ENCODE peak calls at places on chromosome 17, in five cellular contexts. One of them, this sample, is unnamed.

GRCh38 chr17:19812407-19812806 is 55.3 kb downstream of the ULK2 start:
- DNase-seq in B cell: no peak
- DNase-seq in foreskin fibroblast: peak; percentile 58
- DNase-seq in heart left ventricle: no peak
- DNase-seq in activated CD8-positive, alpha-beta T cell treated with anti-CD3 and anti-CD28 coated beads for 36 hours: peak; percentile 6
- DNase-seq in this sample: no peak

GRCh38 chr17:37607637-37608368 is 1.4 kb downstream of the SYNRG start:
- DNase-seq in B cell: peak; percentile 54
- DNase-seq in foreskin fibroblast: no peak
- DNase-seq in heart left ventricle: no peak
- DNase-seq in activated CD8-positive, alpha-beta T cell treated with anti-CD3 and anti-CD28 coated beads for 36 hours: peak; percentile 28
- DNase-seq in this sample: peak; percentile 62

GRCh38 chr17:65055708-65056638 is 567 bp downstream of the GNA13 start:
- DNase-seq in B cell: peak; percentile 65
- DNase-seq in foreskin fibroblast: peak; percentile 71
- DNase-seq in heart left ventricle: peak; percentile 74
- DNase-seq in activated CD8-positive, alpha-beta T cell treated with anti-CD3 and anti-CD28 coated beads for 36 hours: peak; percentile 64
- DNase-seq in this sample: peak; percentile 54

GRCh38 chr17:4900231-4901107 is 1.1 kb downstream of the C17orf107 start:
- DNase-seq in B cell: peak; percentile 89
- DNase-seq in foreskin fibroblast: no peak
- DNase-seq in heart left ventricle: no peak
- DNase-seq in activated CD8-positive, alpha-beta T cell treated with anti-CD3 and anti-CD28 coated beads for 36 hours: peak; percentile 68
- DNase-seq in this sample: peak; percentile 59

GRCh38 chr17:43015579-43015978 is 6.6 kb downstream of the VAT1 start:
- DNase-seq in B cell: no peak
- DNase-seq in foreskin fibroblast: no peak
- DNase-seq in heart left ventricle: peak; percentile 83
- DNase-seq in activated CD8-positive, alpha-beta T cell treated with anti-CD3 and anti-CD28 coated beads for 36 hours: no peak
- DNase-seq in this sample: no peak

GRCh38 chr17:74043976-74044375 is 159.5 kb upstream of the RPL38 start:
- DNase-seq in B cell: no peak
- DNase-seq in foreskin fibroblast: no peak
- DNase-seq in heart left ventricle: no peak
- DNase-seq in activated CD8-positive, alpha-beta T cell treated with anti-CD3 and anti-CD28 coated beads for 36 hours: no peak
- DNase-seq in this sample: no peak

GRCh38 chr17:67606471-67606870 is 111.3 kb upstream of the NOL11 start:
- DNase-seq in B cell: no peak
- DNase-seq in foreskin fibroblast: no peak
- DNase-seq in heart left ventricle: peak; percentile 41
- DNase-seq in activated CD8-positive, alpha-beta T cell treated with anti-CD3 and anti-CD28 coated beads for 36 hours: no peak
- DNase-seq in this sample: no peak

GRCh38 chr17:3914319-3914685 is 2.0 kb downstream of the P2RX1 start:
- DNase-seq in B cell: peak; percentile 91
- DNase-seq in foreskin fibroblast: no peak
- DNase-seq in heart left ventricle: no peak
- DNase-seq in activated CD8-positive, alpha-beta T cell treated with anti-CD3 and anti-CD28 coated beads for 36 hours: peak; percentile 37
- DNase-seq in this sample: peak; percentile 81

GRCh38 chr17:35981908-35982330 is 622 bp upstream of the CCL16 start:
- DNase-seq in B cell: peak; percentile 31
- DNase-seq in foreskin fibroblast: no peak
- DNase-seq in heart left ventricle: no peak
- DNase-seq in activated CD8-positive, alpha-beta T cell treated with anti-CD3 and anti-CD28 coated beads for 36 hours: peak; percentile 30
- DNase-seq in this sample: no peak

GRCh38 chr17:5701371-5701770 is 117.1 kb upstream of the NLRP1 start:
- DNase-seq in B cell: no peak
- DNase-seq in foreskin fibroblast: no peak
- DNase-seq in heart left ventricle: no peak
- DNase-seq in activated CD8-positive, alpha-beta T cell treated with anti-CD3 and anti-CD28 coated beads for 36 hours: no peak
- DNase-seq in this sample: no peak

GRCh38 chr17:77647531-77647930 is 311.0 kb upstream of the TNRC6C start:
- DNase-seq in B cell: no peak
- DNase-seq in foreskin fibroblast: no peak
- DNase-seq in heart left ventricle: no peak
- DNase-seq in activated CD8-positive, alpha-beta T cell treated with anti-CD3 and anti-CD28 coated beads for 36 hours: no peak
- DNase-seq in this sample: no peak

GRCh38 chr17:15451681-15452080 is 15.7 kb downstream of the CDRT4 start:
- DNase-seq in B cell: no peak
- DNase-seq in foreskin fibroblast: peak; percentile 63
- DNase-seq in heart left ventricle: no peak
- DNase-seq in activated CD8-positive, alpha-beta T cell treated with anti-CD3 and anti-CD28 coated beads for 36 hours: no peak
- DNase-seq in this sample: no peak

GRCh38 chr17:67628580-67629013 is 89.1 kb upstream of the NOL11 start:
- DNase-seq in B cell: no peak
- DNase-seq in foreskin fibroblast: peak; percentile 13
- DNase-seq in heart left ventricle: no peak
- DNase-seq in activated CD8-positive, alpha-beta T cell treated with anti-CD3 and anti-CD28 coated beads for 36 hours: peak; percentile 16
- DNase-seq in this sample: peak; percentile 63

GRCh38 chr17:40564883-40565744 is at the start of gene CCR7:
- DNase-seq in B cell: peak; percentile 91
- DNase-seq in foreskin fibroblast: no peak
- DNase-seq in heart left ventricle: no peak
- DNase-seq in activated CD8-positive, alpha-beta T cell treated with anti-CD3 and anti-CD28 coated beads for 36 hours: peak; percentile 93
- DNase-seq in this sample: peak; percentile 62

GRCh38 chr17:40177275-40177874 is at the start of gene RAPGEFL1:
- DNase-seq in B cell: peak; percentile 91
- DNase-seq in foreskin fibroblast: peak; percentile 89
- DNase-seq in heart left ventricle: peak; percentile 77
- DNase-seq in activated CD8-positive, alpha-beta T cell treated with anti-CD3 and anti-CD28 coated beads for 36 hours: peak; percentile 94
- DNase-seq in this sample: peak; percentile 94

GRCh38 chr17:82949984-82950383 is 110.2 kb upstream of the ZNF750 start:
- DNase-seq in B cell: no peak
- DNase-seq in foreskin fibroblast: no peak
- DNase-seq in heart left ventricle: no peak
- DNase-seq in activated CD8-positive, alpha-beta T cell treated with anti-CD3 and anti-CD28 coated beads for 36 hours: no peak
- DNase-seq in this sample: no peak

GRCh38 chr17:80071116-80071980 is 30.0 kb upstream of the GAA start:
- DNase-seq in B cell: no peak
- DNase-seq in foreskin fibroblast: peak; percentile 36
- DNase-seq in heart left ventricle: peak; percentile 47
- DNase-seq in activated CD8-positive, alpha-beta T cell treated with anti-CD3 and anti-CD28 coated beads for 36 hours: no peak
- DNase-seq in this sample: no peak

GRCh38 chr17:68675723-68676122 is 74.6 kb upstream of the FAM20A start:
- DNase-seq in B cell: no peak
- DNase-seq in foreskin fibroblast: peak; percentile 18
- DNase-seq in heart left ventricle: no peak
- DNase-seq in activated CD8-positive, alpha-beta T cell treated with anti-CD3 and anti-CD28 coated beads for 36 hours: no peak
- DNase-seq in this sample: no peak

GRCh38 chr17:6098466-6099180 is 28.4 kb downstream of the WSCD1 start:
- DNase-seq in B cell: no peak
- DNase-seq in foreskin fibroblast: peak; percentile 42
- DNase-seq in heart left ventricle: peak; percentile 70
- DNase-seq in activated CD8-positive, alpha-beta T cell treated with anti-CD3 and anti-CD28 coated beads for 36 hours: no peak
- DNase-seq in this sample: no peak

GRCh38 chr17:77332981-77333685 is 192.4 kb downstream of the SEC14L1 start:
- DNase-seq in B cell: no peak
- DNase-seq in foreskin fibroblast: peak; percentile 95
- DNase-seq in heart left ventricle: peak; percentile 3
- DNase-seq in activated CD8-positive, alpha-beta T cell treated with anti-CD3 and anti-CD28 coated beads for 36 hours: peak; percentile 74
- DNase-seq in this sample: no peak

GRCh38 chr17:57849163-57849873 is 526 bp downstream of the MRPS23 start:
- DNase-seq in B cell: no peak
- DNase-seq in foreskin fibroblast: no peak
- DNase-seq in heart left ventricle: no peak
- DNase-seq in activated CD8-positive, alpha-beta T cell treated with anti-CD3 and anti-CD28 coated beads for 36 hours: peak; percentile 24
- DNase-seq in this sample: no peak

GRCh38 chr17:55266051-55266957 is 1.5 kb downstream of the HLF start:
- DNase-seq in B cell: peak; percentile 14
- DNase-seq in foreskin fibroblast: peak; percentile 23
- DNase-seq in heart left ventricle: peak; percentile 48
- DNase-seq in activated CD8-positive, alpha-beta T cell treated with anti-CD3 and anti-CD28 coated beads for 36 hours: no peak
- DNase-seq in this sample: no peak

GRCh38 chr17:49438885-49439284 is 24.2 kb upstream of the PHB1 start:
- DNase-seq in B cell: peak; percentile 28
- DNase-seq in foreskin fibroblast: no peak
- DNase-seq in heart left ventricle: no peak
- DNase-seq in activated CD8-positive, alpha-beta T cell treated with anti-CD3 and anti-CD28 coated beads for 36 hours: no peak
- DNase-seq in this sample: no peak

GRCh38 chr17:7354262-7354781 is 634 bp upstream of the TMEM95 start:
- DNase-seq in B cell: no peak
- DNase-seq in foreskin fibroblast: peak; percentile 78
- DNase-seq in heart left ventricle: no peak
- DNase-seq in activated CD8-positive, alpha-beta T cell treated with anti-CD3 and anti-CD28 coated beads for 36 hours: peak; percentile 76
- DNase-seq in this sample: peak; percentile 42

GRCh38 chr17:2782030-2782429 is 14.2 kb upstream of the RAP1GAP2 start:
- DNase-seq in B cell: no peak
- DNase-seq in foreskin fibroblast: peak; percentile 36
- DNase-seq in heart left ventricle: no peak
- DNase-seq in activated CD8-positive, alpha-beta T cell treated with anti-CD3 and anti-CD28 coated beads for 36 hours: no peak
- DNase-seq in this sample: no peak

GRCh38 chr17:40312893-40313659 is 4.1 kb downstream of the RARA start:
- DNase-seq in B cell: no peak
- DNase-seq in foreskin fibroblast: peak; percentile 33
- DNase-seq in heart left ventricle: no peak
- DNase-seq in activated CD8-positive, alpha-beta T cell treated with anti-CD3 and anti-CD28 coated beads for 36 hours: peak; percentile 1
- DNase-seq in this sample: peak; percentile 10

GRCh38 chr17:45740553-45741330 is 43.4 kb upstream of the CRHR1 start:
- DNase-seq in B cell: no peak
- DNase-seq in foreskin fibroblast: peak; percentile 31
- DNase-seq in heart left ventricle: peak; percentile 45
- DNase-seq in activated CD8-positive, alpha-beta T cell treated with anti-CD3 and anti-CD28 coated beads for 36 hours: peak; percentile 55
- DNase-seq in this sample: peak; percentile 45

GRCh38 chr17:59618894-59619312 is 792 bp upstream of the CLTC start:
- DNase-seq in B cell: no peak
- DNase-seq in foreskin fibroblast: no peak
- DNase-seq in heart left ventricle: peak; percentile 93
- DNase-seq in activated CD8-positive, alpha-beta T cell treated with anti-CD3 and anti-CD28 coated beads for 36 hours: peak; percentile 97
- DNase-seq in this sample: no peak

GRCh38 chr17:17822189-17822978 is 14.4 kb downstream of the SREBF1 start:
- DNase-seq in B cell: no peak
- DNase-seq in foreskin fibroblast: peak; percentile 94
- DNase-seq in heart left ventricle: peak; percentile 63
- DNase-seq in activated CD8-positive, alpha-beta T cell treated with anti-CD3 and anti-CD28 coated beads for 36 hours: no peak
- DNase-seq in this sample: no peak

GRCh38 chr17:67534941-67535340 is 157.9 kb downstream of the PITPNC1 start:
- DNase-seq in B cell: no peak
- DNase-seq in foreskin fibroblast: no peak
- DNase-seq in heart left ventricle: no peak
- DNase-seq in activated CD8-positive, alpha-beta T cell treated with anti-CD3 and anti-CD28 coated beads for 36 hours: no peak
- DNase-seq in this sample: no peak

GRCh38 chr17:73401911-73402310 is 90.1 kb upstream of the CDC42EP4 start:
- DNase-seq in B cell: no peak
- DNase-seq in foreskin fibroblast: peak; percentile 18
- DNase-seq in heart left ventricle: peak; percentile 71
- DNase-seq in activated CD8-positive, alpha-beta T cell treated with anti-CD3 and anti-CD28 coated beads for 36 hours: peak; percentile 23
- DNase-seq in this sample: no peak

GRCh38 chr17:44346064-44346844 is 1.2 kb downstream of the GRN start:
- DNase-seq in B cell: no peak
- DNase-seq in foreskin fibroblast: no peak
- DNase-seq in heart left ventricle: no peak
- DNase-seq in activated CD8-positive, alpha-beta T cell treated with anti-CD3 and anti-CD28 coated beads for 36 hours: no peak
- DNase-seq in this sample: no peak
- TF ChIP-seq CTCF in B cell: peak; percentile 26
- TF ChIP-seq CTCF in foreskin fibroblast: no peak
- TF ChIP-seq CTCF in heart left ventricle: no peak
- TF ChIP-seq CTCF in activated CD8-positive, alpha-beta T cell treated with anti-CD3 and anti-CD28 coated beads for 36 hours: no peak
- TF ChIP-seq CTCF in this sample: no peak

DNA sequence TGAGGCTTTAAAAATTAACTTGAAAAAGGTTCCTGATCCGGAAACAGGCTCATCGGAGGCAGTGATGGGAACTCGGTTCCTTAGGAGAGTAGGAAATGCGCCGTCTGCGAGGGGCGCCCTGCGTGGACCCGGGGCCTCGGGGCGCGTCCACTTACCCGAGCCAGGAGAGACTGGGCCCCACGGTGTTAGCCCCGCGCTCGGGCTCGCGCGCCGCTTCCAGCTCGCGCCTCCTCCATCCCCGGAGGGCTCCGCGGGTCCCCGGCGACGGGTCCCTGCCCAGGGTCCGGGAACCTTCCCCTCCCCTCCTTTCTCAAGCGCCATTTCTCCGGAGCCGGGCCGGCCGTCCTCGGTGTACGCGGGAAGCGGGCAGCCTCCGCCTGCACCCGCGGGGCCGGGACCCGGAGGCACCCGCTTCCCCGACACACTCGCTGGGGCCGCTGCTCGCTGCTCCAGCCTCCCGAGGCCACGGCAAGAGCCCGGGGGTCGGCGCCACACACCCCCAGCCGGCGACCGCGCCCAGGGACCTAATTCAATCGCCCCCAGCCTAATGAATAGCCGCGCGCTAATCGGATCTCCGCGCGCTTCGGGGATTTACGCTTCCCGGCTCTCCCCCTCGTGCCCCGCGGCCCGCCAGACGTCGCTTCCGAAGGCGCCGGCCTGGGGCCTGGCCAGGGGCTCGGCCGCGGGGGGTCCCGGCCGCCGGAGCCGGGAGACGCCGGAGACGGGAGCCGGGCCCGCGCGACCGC is 2.2 kb upstream of the BAHCC1 start:
- DNase-seq in B cell: peak; percentile 45
- DNase-seq in foreskin fibroblast: peak; percentile 53
- DNase-seq in heart left ventricle: no peak
- DNase-seq in activated CD8-positive, alpha-beta T cell treated with anti-CD3 and anti-CD28 coated beads for 36 hours: no peak
- DNase-seq in this sample: no peak
- TF ChIP-seq CTCF in B cell: no peak
- TF ChIP-seq CTCF in foreskin fibroblast: no peak
- TF ChIP-seq CTCF in heart left ventricle: no peak
- TF ChIP-seq CTCF in activated CD8-positive, alpha-beta T cell treated with anti-CD3 and anti-CD28 coated beads for 36 hours: no peak
- TF ChIP-seq CTCF in this sample: no peak

DNA sequence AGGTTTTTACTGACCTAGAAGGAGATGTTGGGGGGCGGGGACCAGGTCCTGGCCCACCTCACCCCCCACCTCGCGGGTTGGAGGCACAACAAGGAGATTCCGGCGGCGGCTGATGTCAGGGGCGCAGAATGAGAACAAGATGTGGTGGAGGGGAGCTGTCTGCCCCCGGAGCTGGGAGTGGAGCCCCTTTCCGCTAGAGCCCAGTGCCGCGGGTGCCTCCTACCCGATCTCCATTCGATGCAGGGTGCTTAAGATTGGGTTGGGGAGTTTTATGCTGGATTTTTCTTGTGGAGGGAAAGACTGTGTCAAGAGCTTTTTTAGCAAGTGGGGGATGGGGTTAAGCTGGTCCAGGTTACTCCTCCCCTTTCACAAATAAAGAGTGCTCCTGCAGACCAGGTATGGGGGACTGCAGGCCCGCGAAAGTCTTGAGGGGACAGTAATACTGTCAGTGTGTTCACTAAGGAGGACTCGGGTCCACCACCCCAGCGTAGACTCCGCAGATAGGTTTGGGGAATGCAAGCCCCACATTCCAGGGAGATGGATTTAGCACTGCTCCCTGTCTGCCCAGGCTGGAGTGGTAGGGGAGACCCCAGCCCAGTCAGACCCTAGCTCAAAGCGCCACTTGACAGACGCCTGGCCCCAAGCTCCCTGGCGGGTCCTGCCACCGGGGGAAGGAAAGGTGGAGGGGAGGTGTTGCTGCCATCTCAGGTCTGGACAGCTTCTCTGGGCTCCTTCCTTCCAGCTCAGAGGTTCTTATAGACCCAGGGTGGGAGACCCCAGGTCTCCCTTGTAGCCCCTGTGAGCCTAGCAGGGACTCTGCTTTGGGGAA is 2.0 kb downstream of the CACNA1G start:
- DNase-seq in B cell: peak; percentile 45
- DNase-seq in foreskin fibroblast: peak; percentile 26
- DNase-seq in heart left ventricle: no peak
- DNase-seq in activated CD8-positive, alpha-beta T cell treated with anti-CD3 and anti-CD28 coated beads for 36 hours: peak; percentile 51
- DNase-seq in this sample: no peak
- TF ChIP-seq CTCF in B cell: no peak
- TF ChIP-seq CTCF in foreskin fibroblast: no peak
- TF ChIP-seq CTCF in heart left ventricle: no peak
- TF ChIP-seq CTCF in activated CD8-positive, alpha-beta T cell treated with anti-CD3 and anti-CD28 coated beads for 36 hours: no peak
- TF ChIP-seq CTCF in this sample: no peak

GRCh38 chr17:72121164-72122001 is 563 bp downstream of the SOX9 start:
- DNase-seq in B cell: no peak
- DNase-seq in foreskin fibroblast: peak; percentile 84
- DNase-seq in heart left ventricle: peak; percentile 54
- DNase-seq in activated CD8-positive, alpha-beta T cell treated with anti-CD3 and anti-CD28 coated beads for 36 hours: no peak
- DNase-seq in this sample: peak; percentile 53
- TF ChIP-seq CTCF in B cell: no peak
- TF ChIP-seq CTCF in foreskin fibroblast: no peak
- TF ChIP-seq CTCF in heart left ventricle: no peak
- TF ChIP-seq CTCF in activated CD8-positive, alpha-beta T cell treated with anti-CD3 and anti-CD28 coated beads for 36 hours: no peak
- TF ChIP-seq CTCF in this sample: no peak

This sample was measured in GM20000.